ENCODE peak calls at places on chromosomes 6 and 20, in nine cellular contexts. One of them, this sample, is unnamed.

GRCh38 chr6:16398587-16398986 is 160.2 kb downstream of the GMPR start:
- DNase-seq in astrocyte of the cerebellum: peak
- DNase-seq in RWPE1: no peak
- DNase-seq in epithelial cell of esophagus: no peak
- DNase-seq in heart left ventricle: no peak
- DNase-seq in HCT116: no peak
- DNase-seq in cardiac muscle cell: peak
- DNase-seq in endothelial cell of umbilical vein: peak
- DNase-seq in GM12865: no peak
- DNase-seq in this sample: no peak

GRCh38 chr6:65280060-65280459 is 427.0 kb downstream of the EYS start:
- DNase-seq in astrocyte of the cerebellum: no peak
- DNase-seq in RWPE1: no peak
- DNase-seq in epithelial cell of esophagus: no peak
- DNase-seq in heart left ventricle: no peak
- DNase-seq in HCT116: no peak
- DNase-seq in cardiac muscle cell: no peak
- DNase-seq in endothelial cell of umbilical vein: no peak
- DNase-seq in GM12865: no peak
- DNase-seq in this sample: no peak

GRCh38 chr6:31581511-31582229 is 554 bp downstream of the LTB start:
- DNase-seq in astrocyte of the cerebellum: no peak
- DNase-seq in RWPE1: no peak
- DNase-seq in epithelial cell of esophagus: no peak
- DNase-seq in heart left ventricle: no peak
- DNase-seq in HCT116: no peak
- DNase-seq in cardiac muscle cell: no peak
- DNase-seq in endothelial cell of umbilical vein: no peak
- DNase-seq in GM12865: no peak
- DNase-seq in this sample: no peak

GRCh38 chr6:31090973-31091364 is 21.4 kb downstream of the C6orf15 start:
- DNase-seq in astrocyte of the cerebellum: no peak
- DNase-seq in RWPE1: no peak
- DNase-seq in epithelial cell of esophagus: no peak
- DNase-seq in heart left ventricle: no peak
- DNase-seq in HCT116: no peak
- DNase-seq in cardiac muscle cell: no peak
- DNase-seq in endothelial cell of umbilical vein: no peak
- DNase-seq in GM12865: no peak
- DNase-seq in this sample: no peak

GRCh38 chr20:1491281-1491840 is at the start of gene SIRPB2:
- DNase-seq in astrocyte of the cerebellum: no peak
- DNase-seq in RWPE1: no peak
- DNase-seq in epithelial cell of esophagus: no peak
- DNase-seq in heart left ventricle: peak
- DNase-seq in HCT116: no peak
- DNase-seq in cardiac muscle cell: peak
- DNase-seq in endothelial cell of umbilical vein: peak
- DNase-seq in GM12865: no peak
- DNase-seq in this sample: no peak

GRCh38 chr6:109925060-109925459 is 53.1 kb upstream of the GPR6 start:
- DNase-seq in astrocyte of the cerebellum: no peak
- DNase-seq in RWPE1: no peak
- DNase-seq in epithelial cell of esophagus: no peak
- DNase-seq in heart left ventricle: no peak
- DNase-seq in HCT116: no peak
- DNase-seq in cardiac muscle cell: peak
- DNase-seq in endothelial cell of umbilical vein: no peak
- DNase-seq in GM12865: no peak
- DNase-seq in this sample: no peak

GRCh38 chr6:138920906-138921305 is 67.1 kb downstream of the REPS1 start:
- DNase-seq in astrocyte of the cerebellum: no peak
- DNase-seq in RWPE1: no peak
- DNase-seq in epithelial cell of esophagus: no peak
- DNase-seq in heart left ventricle: no peak
- DNase-seq in HCT116: no peak
- DNase-seq in cardiac muscle cell: no peak
- DNase-seq in endothelial cell of umbilical vein: peak
- DNase-seq in GM12865: no peak
- DNase-seq in this sample: no peak

GRCh38 chr6:45965007-45965406 is 50.7 kb downstream of the CLIC5 start:
- DNase-seq in astrocyte of the cerebellum: peak
- DNase-seq in RWPE1: no peak
- DNase-seq in epithelial cell of esophagus: peak
- DNase-seq in heart left ventricle: no peak
- DNase-seq in HCT116: no peak
- DNase-seq in cardiac muscle cell: peak
- DNase-seq in endothelial cell of umbilical vein: no peak
- DNase-seq in GM12865: no peak
- DNase-seq in this sample: no peak

GRCh38 chr20:59661621-59662020 is 57.3 kb downstream of the PHACTR3 start:
- DNase-seq in astrocyte of the cerebellum: no peak
- DNase-seq in RWPE1: no peak
- DNase-seq in epithelial cell of esophagus: no peak
- DNase-seq in heart left ventricle: no peak
- DNase-seq in HCT116: no peak
- DNase-seq in cardiac muscle cell: no peak
- DNase-seq in endothelial cell of umbilical vein: no peak
- DNase-seq in GM12865: no peak
- DNase-seq in this sample: no peak

GRCh38 chr20:43198607-43199006 is 8.9 kb upstream of the PTPRT start:
- DNase-seq in astrocyte of the cerebellum: no peak
- DNase-seq in RWPE1: no peak
- DNase-seq in epithelial cell of esophagus: no peak
- DNase-seq in heart left ventricle: no peak
- DNase-seq in HCT116: no peak
- DNase-seq in cardiac muscle cell: no peak
- DNase-seq in endothelial cell of umbilical vein: no peak
- DNase-seq in GM12865: no peak
- DNase-seq in this sample: no peak

GRCh38 chr6:150072201-150072600 is 3.3 kb upstream of the ULBP3 start:
- DNase-seq in astrocyte of the cerebellum: no peak
- DNase-seq in RWPE1: peak
- DNase-seq in epithelial cell of esophagus: peak
- DNase-seq in heart left ventricle: no peak
- DNase-seq in HCT116: peak
- DNase-seq in cardiac muscle cell: peak
- DNase-seq in endothelial cell of umbilical vein: no peak
- DNase-seq in GM12865: peak
- DNase-seq in this sample: no peak

GRCh38 chr20:4720121-4720976 is 1.4 kb upstream of the PRND start:
- DNase-seq in astrocyte of the cerebellum: peak
- DNase-seq in RWPE1: peak
- DNase-seq in epithelial cell of esophagus: peak
- DNase-seq in heart left ventricle: peak
- DNase-seq in HCT116: peak
- DNase-seq in cardiac muscle cell: peak
- DNase-seq in endothelial cell of umbilical vein: peak
- DNase-seq in GM12865: peak
- DNase-seq in this sample: peak

GRCh38 chr6:141744971-141745370 is 387.8 kb upstream of the GJE1 start:
- DNase-seq in astrocyte of the cerebellum: peak
- DNase-seq in RWPE1: no peak
- DNase-seq in epithelial cell of esophagus: no peak
- DNase-seq in heart left ventricle: peak
- DNase-seq in HCT116: no peak
- DNase-seq in cardiac muscle cell: peak
- DNase-seq in endothelial cell of umbilical vein: peak
- DNase-seq in GM12865: no peak
- DNase-seq in this sample: no peak

GRCh38 chr6:101845172-101845571 is 451.7 kb downstream of the GRIK2 start:
- DNase-seq in astrocyte of the cerebellum: no peak
- DNase-seq in RWPE1: no peak
- DNase-seq in epithelial cell of esophagus: no peak
- DNase-seq in heart left ventricle: no peak
- DNase-seq in HCT116: no peak
- DNase-seq in cardiac muscle cell: no peak
- DNase-seq in endothelial cell of umbilical vein: no peak
- DNase-seq in GM12865: peak
- DNase-seq in this sample: no peak

DNA sequence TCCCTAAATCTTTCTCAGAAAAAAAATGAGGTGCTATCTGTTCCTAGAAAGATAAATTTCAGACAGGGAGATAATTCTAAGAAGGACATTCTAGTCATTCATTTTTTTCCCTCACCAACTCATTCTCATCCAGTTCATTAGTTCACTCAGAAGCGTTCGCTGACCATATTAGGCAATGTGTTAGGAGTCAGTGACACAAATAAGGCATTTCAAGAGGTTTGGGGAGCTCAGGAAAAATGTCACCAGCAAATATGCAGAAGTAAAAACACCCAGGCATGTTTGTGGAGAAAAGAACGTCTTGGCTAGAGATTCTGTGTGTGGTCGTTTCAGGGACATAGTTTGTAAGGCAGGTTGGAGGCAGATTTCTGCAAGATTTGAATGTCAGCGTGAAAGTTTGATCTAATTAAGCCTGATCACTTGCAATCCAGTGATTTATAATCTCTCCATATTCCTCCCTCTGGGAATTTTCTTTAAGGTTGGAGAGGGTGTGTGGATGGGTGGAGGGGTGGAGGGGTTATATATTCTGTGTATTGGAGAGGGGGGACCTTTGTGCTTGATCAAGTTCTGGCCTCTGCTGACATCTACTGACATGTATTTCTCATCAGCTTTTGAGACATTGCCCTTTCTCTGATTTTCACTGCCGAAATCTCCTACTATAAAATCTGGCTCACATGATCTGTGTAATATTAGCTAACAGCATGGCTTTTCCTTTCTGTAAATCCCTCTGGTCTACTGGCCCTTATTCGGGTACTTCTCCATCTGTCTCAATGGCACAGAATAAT is 3.6 kb downstream of the MYCT1 start:
- DNase-seq in astrocyte of the cerebellum: no peak
- DNase-seq in RWPE1: no peak
- DNase-seq in epithelial cell of esophagus: no peak
- DNase-seq in heart left ventricle: no peak
- DNase-seq in HCT116: no peak
- DNase-seq in cardiac muscle cell: peak
- DNase-seq in endothelial cell of umbilical vein: peak
- DNase-seq in GM12865: no peak
- DNase-seq in this sample: no peak
- TF ChIP-seq CTCF in astrocyte of the cerebellum: no peak
- TF ChIP-seq CTCF in RWPE1: no peak
- TF ChIP-seq CTCF in epithelial cell of esophagus: no peak
- TF ChIP-seq CTCF in heart left ventricle: no peak
- TF ChIP-seq CTCF in HCT116: no peak
- TF ChIP-seq CTCF in cardiac muscle cell: no peak
- TF ChIP-seq CTCF in endothelial cell of umbilical vein: no peak
- TF ChIP-seq CTCF in GM12865: no peak
- TF ChIP-seq CTCF in this sample: no peak

GRCh38 chr6:26543953-26544352 is 5.8 kb downstream of the HMGN4 start:
- DNase-seq in astrocyte of the cerebellum: no peak
- DNase-seq in RWPE1: peak
- DNase-seq in epithelial cell of esophagus: peak
- DNase-seq in heart left ventricle: no peak
- DNase-seq in HCT116: no peak
- DNase-seq in cardiac muscle cell: peak
- DNase-seq in endothelial cell of umbilical vein: peak
- DNase-seq in GM12865: peak
- DNase-seq in this sample: no peak
- TF ChIP-seq CTCF in astrocyte of the cerebellum: peak
- TF ChIP-seq CTCF in RWPE1: peak
- TF ChIP-seq CTCF in epithelial cell of esophagus: peak
- TF ChIP-seq CTCF in heart left ventricle: peak
- TF ChIP-seq CTCF in HCT116: no peak
- TF ChIP-seq CTCF in cardiac muscle cell: peak
- TF ChIP-seq CTCF in endothelial cell of umbilical vein: peak
- TF ChIP-seq CTCF in GM12865: peak
- TF ChIP-seq CTCF in this sample: peak

DNA sequence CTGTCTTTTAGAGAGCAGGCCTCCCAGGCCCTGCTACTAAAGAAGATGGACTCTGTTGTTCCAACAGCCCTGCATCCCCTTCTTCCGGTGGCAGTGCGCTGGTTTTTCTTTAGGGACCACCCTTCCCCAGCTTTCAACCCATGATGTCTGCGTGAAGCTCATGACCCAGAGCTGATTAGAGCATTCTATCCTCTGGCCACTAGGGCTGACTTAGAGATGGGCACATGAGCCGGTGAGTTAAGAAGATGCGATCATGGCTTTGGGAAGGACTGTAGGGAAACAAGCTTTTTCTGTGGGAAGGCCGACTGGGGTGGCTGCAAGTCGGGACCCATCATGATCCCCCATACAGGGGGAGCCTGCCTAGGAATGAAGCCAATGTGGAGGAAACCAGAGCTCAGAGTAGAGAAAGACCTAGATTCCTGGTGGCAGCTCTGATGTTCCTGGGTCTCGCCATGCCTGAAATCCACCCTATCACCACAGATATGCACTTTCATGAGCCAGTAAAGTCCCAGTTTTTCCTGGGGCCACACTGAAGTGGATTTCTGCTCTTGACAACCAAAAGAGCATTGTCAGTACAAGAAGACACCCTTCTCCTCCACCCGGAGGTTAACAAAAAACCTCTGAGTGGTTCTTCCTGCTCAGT is 29.1 kb upstream of the STX16 start:
- DNase-seq in astrocyte of the cerebellum: no peak
- DNase-seq in RWPE1: no peak
- DNase-seq in epithelial cell of esophagus: no peak
- DNase-seq in heart left ventricle: no peak
- DNase-seq in HCT116: peak
- DNase-seq in cardiac muscle cell: no peak
- DNase-seq in endothelial cell of umbilical vein: no peak
- DNase-seq in GM12865: no peak
- DNase-seq in this sample: no peak
- TF ChIP-seq CTCF in astrocyte of the cerebellum: peak
- TF ChIP-seq CTCF in RWPE1: no peak
- TF ChIP-seq CTCF in epithelial cell of esophagus: no peak
- TF ChIP-seq CTCF in heart left ventricle: no peak
- TF ChIP-seq CTCF in HCT116: no peak
- TF ChIP-seq CTCF in cardiac muscle cell: peak
- TF ChIP-seq CTCF in endothelial cell of umbilical vein: peak
- TF ChIP-seq CTCF in GM12865: peak
- TF ChIP-seq CTCF in this sample: no peak

DNA sequence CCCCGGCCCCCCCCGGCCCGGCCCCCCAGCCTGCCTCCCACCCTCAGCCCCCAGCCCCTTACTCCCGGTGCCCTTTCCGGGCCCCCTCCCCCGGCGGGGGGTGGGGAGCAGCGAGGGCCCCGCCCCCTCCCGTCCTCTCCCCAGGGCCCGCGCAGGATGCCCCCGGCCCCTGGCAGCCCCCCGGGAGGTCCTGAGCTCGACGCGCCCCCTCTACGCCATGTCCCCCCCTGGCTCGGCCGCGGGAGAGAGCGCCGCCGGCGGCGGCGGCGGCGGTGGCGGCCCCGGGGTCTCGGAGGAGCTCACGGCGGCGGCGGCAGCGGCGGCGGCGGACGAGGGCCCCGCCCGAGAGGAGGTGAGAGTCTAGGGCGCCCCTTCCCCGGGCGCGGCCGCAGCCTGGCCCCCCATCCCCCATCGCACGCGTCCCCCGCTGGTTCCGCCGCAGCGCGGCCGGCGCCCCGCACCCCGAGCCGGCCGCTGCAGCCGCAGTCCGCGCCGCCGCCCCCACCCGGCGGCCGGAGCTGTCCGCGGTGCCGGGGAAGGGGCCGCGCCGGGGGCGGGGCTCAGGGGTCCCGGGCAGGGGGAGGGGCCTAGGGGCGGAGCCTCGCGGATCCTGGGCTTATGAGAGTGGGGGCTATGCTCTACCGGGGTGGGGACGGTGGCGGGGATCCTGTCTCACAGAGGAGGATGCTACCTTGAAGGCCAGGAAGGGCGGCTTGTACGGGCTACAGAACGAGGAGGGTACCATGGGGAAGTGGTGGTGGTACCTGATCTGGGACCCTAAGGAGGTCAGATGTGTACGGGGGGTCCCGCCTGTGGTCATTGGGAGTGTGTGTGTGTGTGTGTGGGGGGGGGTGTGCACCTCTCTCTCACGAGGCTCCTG is 516 bp downstream of the TMEM151B start:
- DNase-seq in astrocyte of the cerebellum: no peak
- DNase-seq in RWPE1: no peak
- DNase-seq in epithelial cell of esophagus: no peak
- DNase-seq in heart left ventricle: no peak
- DNase-seq in HCT116: no peak
- DNase-seq in cardiac muscle cell: no peak
- DNase-seq in endothelial cell of umbilical vein: no peak
- DNase-seq in GM12865: no peak
- DNase-seq in this sample: no peak
- TF ChIP-seq CTCF in astrocyte of the cerebellum: no peak
- TF ChIP-seq CTCF in RWPE1: no peak
- TF ChIP-seq CTCF in epithelial cell of esophagus: no peak
- TF ChIP-seq CTCF in heart left ventricle: no peak
- TF ChIP-seq CTCF in HCT116: no peak
- TF ChIP-seq CTCF in cardiac muscle cell: no peak
- TF ChIP-seq CTCF in endothelial cell of umbilical vein: no peak
- TF ChIP-seq CTCF in GM12865: no peak
- TF ChIP-seq CTCF in this sample: no peak